ENCODE peak calls at places on chromosomes 3 and 15, in nine cellular contexts. Y is mesendoderm; J is left colon; S is ELR; R is NCI-H748 treated with DMSO at 0.1 percent for 48 hours; B is thoracic aorta; L is body of pancreas; T is activated T-helper 1 cell treated with anti-CD3 and anti-CD28 coated beads, Interleukin-12 subunit alpha, Interleukin-12 subunit beta, Interleukin-2, Interleukin-4 antibody, amounts not matched to agents 30 ng/mL and 10 ng/mL and 1 ng/mL, durations not matched to agents 14 hours and 24 hours and 36 hours; O is foreskin fibroblast. X is an unnamed sample.

GRCh38 chr15:63998489-63998888 is 47.8 kb downstream of the DAPK2 start:
- DNase-seq in Y (no peak), J (peak; percentile 24), S (no peak), T (no peak), L (peak; percentile 16), R (no peak), O (no peak), B (no peak), X (no peak)

GRCh38 chr3:11136871-11137626 is 17.2 kb upstream of the HRH1 start:
- DNase-seq in J (peak; percentile 47), S (peak; percentile 100), R (no peak), B (peak; percentile 80), T (no peak), L (peak; percentile 31), Y (peak; percentile 40), O (peak; percentile 99), X (no peak)

GRCh38 chr3:5465183-5465582 is 277.7 kb downstream of the EDEM1 start:
- DNase-seq in S (no peak), L (no peak), Y (no peak), R (no peak), O (no peak), B (no peak), T (no peak), J (no peak), X (no peak)

GRCh38 chr3:183534249-183534648 is 21.3 kb downstream of the KLHL6 start:
- DNase-seq in B (no peak), J (no peak), O (peak; percentile 16), S (peak; percentile 49), L (no peak), Y (no peak), T (no peak), R (no peak), X (no peak)

GRCh38 chr15:96462768-96463167 is 132.3 kb downstream of the NR2F2 start:
- DNase-seq in R (no peak), S (peak; percentile 39), Y (no peak), T (no peak), L (no peak), J (no peak), B (no peak), O (no peak), X (no peak)

GRCh38 chr3:78368576-78369345 is 1328.9 kb downstream of the ROBO2 start:
- DNase-seq in O (no peak), T (no peak), S (no peak), L (no peak), J (no peak), Y (no peak), B (no peak), R (peak; percentile 90), X (no peak)

GRCh38 chr3:12286927-12287726 is 1.7 kb upstream of the PPARG start:
- DNase-seq in T (no peak), J (peak; percentile 52), S (peak; percentile 25), B (no peak), Y (peak; percentile 14), L (no peak), R (no peak), O (no peak), X (no peak)

GRCh38 chr3:38707730-38708129 is 58.2 kb upstream of the SCN5A start:
- DNase-seq in Y (peak; percentile 48), L (no peak), T (no peak), J (no peak), S (peak; percentile 10), O (no peak), R (no peak), B (no peak), X (no peak)

GRCh38 chr15:40549894-40550293 is 14.9 kb downstream of the CCDC32 start:
- DNase-seq in Y (no peak), B (no peak), O (no peak), L (no peak), R (no peak), T (no peak), J (no peak), S (no peak), X (no peak)

GRCh38 chr3:107796786-107797185 is 274.0 kb downstream of the BBX start:
- DNase-seq in S (peak; percentile 13), R (no peak), O (peak; percentile 20), L (peak; percentile 9), J (no peak), T (no peak), Y (no peak), B (no peak), X (no peak)

GRCh38 chr3:5499404-5499803 is 311.9 kb downstream of the EDEM1 start:
- DNase-seq in B (no peak), J (no peak), R (no peak), O (no peak), L (no peak), Y (no peak), T (no peak), S (no peak), X (no peak)

GRCh38 chr15:39767921-39768320 is 14.7 kb downstream of the FSIP1 start:
- DNase-seq in B (no peak), Y (no peak), S (no peak), L (no peak), O (no peak), T (no peak), R (no peak), J (no peak), X (no peak)

GRCh38 chr3:189204467-189204866 is 32.7 kb downstream of the TPRG1 start:
- DNase-seq in S (peak; percentile 8), B (no peak), Y (peak; percentile 38), L (no peak), R (no peak), O (peak; percentile 1), T (no peak), J (no peak), X (no peak)

GRCh38 chr3:70882104-70882503 is 569.7 kb upstream of the MDFIC2 start:
- DNase-seq in T (no peak), R (no peak), L (no peak), J (no peak), Y (no peak), O (no peak), B (no peak), S (no peak), X (no peak)

GRCh38 chr3:187913617-187914033 is 168.4 kb upstream of the BCL6 start:
- DNase-seq in R (no peak), O (peak; percentile 45), B (no peak), S (peak; percentile 87), Y (no peak), T (no peak), L (no peak), J (peak; percentile 31), X (no peak)

GRCh38 chr3:51934991-51935885 is 6.5 kb downstream of the RRP9 start:
- DNase-seq in J (no peak), Y (no peak), B (no peak), O (no peak), L (no peak), T (no peak), R (no peak), S (no peak), X (no peak)

GRCh38 chr3:193771011-193771697 is 178.1 kb downstream of the OPA1 start:
- DNase-seq in O (no peak), L (no peak), S (no peak), Y (no peak), B (no peak), R (no peak), J (no peak), T (no peak), X (no peak)

GRCh38 chr15:80168421-80168820 is 15.6 kb downstream of the FAH start:
- DNase-seq in S (no peak), B (no peak), Y (no peak), T (no peak), O (no peak), R (no peak), L (no peak), J (no peak), X (no peak)

GRCh38 chr3:59609967-59610366 is 560.1 kb upstream of the CFAP20DC start:
- DNase-seq in O (peak; percentile 4), J (no peak), T (no peak), S (no peak), R (no peak), Y (no peak), L (peak; percentile 20), B (no peak), X (no peak)

GRCh38 chr15:28875461-28875965 is 10.3 kb upstream of the APBA2 start:
- DNase-seq in L (no peak), T (no peak), O (no peak), S (no peak), Y (peak; percentile 39), R (no peak), J (no peak), B (no peak), X (no peak)

GRCh38 chr15:93459396-93459795 is 370.4 kb upstream of the RGMA start:
- DNase-seq in O (no peak), S (no peak), T (no peak), L (no peak), R (no peak), J (no peak), B (no peak), Y (no peak), X (no peak)

GRCh38 chr3:172515130-172515918 is 7.9 kb downstream of the TNFSF10 start:
- DNase-seq in R (no peak), J (no peak), L (no peak), O (no peak), Y (no peak), S (no peak), T (no peak), B (no peak), X (no peak)

GRCh38 chr3:56838441-56838840 is 36.7 kb upstream of the ARHGEF3 start:
- DNase-seq in J (no peak), R (no peak), S (no peak), Y (no peak), O (no peak), L (no peak), B (no peak), T (no peak), X (no peak)

GRCh38 chr3:32246079-32246675 is 7.7 kb downstream of the CMTM8 start:
- DNase-seq in B (no peak), L (peak; percentile 15), T (no peak), O (no peak), R (no peak), J (no peak), S (no peak), Y (peak; percentile 37), X (no peak)

GRCh38 chr3:143315766-143316165 is 196.2 kb downstream of the CHST2 start:
- DNase-seq in R (no peak), T (no peak), L (no peak), Y (no peak), O (no peak), B (no peak), J (no peak), S (no peak), X (no peak)

GRCh38 chr3:122060044-122060694 is 5.0 kb downstream of the CD86 start:
- DNase-seq in Y (no peak), O (no peak), J (no peak), S (no peak), B (no peak), L (no peak), R (no peak), T (no peak), X (no peak)

GRCh38 chr3:181329024-181329423 is 339.5 kb upstream of the DNAJC19 start:
- DNase-seq in R (peak; percentile 78), T (no peak), B (no peak), L (no peak), Y (no peak), J (no peak), S (no peak), O (no peak), X (no peak)

GRCh38 chr15:31440754-31441298 is 114.2 kb downstream of the KLF13 start:
- DNase-seq in Y (peak; percentile 13), T (peak; percentile 48), R (no peak), L (peak; percentile 46), J (peak; percentile 43), O (peak; percentile 39), S (peak; percentile 52), B (no peak), X (peak; percentile 88)

GRCh38 chr3:129022995-129023332 is 21.9 kb downstream of the EFCC1 start:
- DNase-seq in T (no peak), R (no peak), L (no peak), O (no peak), B (no peak), Y (no peak), S (no peak), J (no peak), X (no peak)

GRCh38 chr15:61101543-61101942 is 127.6 kb downstream of the RORA start:
- DNase-seq in L (no peak), T (no peak), O (no peak), Y (no peak), J (no peak), R (no peak), S (no peak), B (no peak), X (no peak)

GRCh38 chr3:99482191-99482590 is 156.2 kb upstream of the COL8A1 start:
- DNase-seq in R (no peak), B (no peak), T (no peak), S (peak; percentile 51), J (no peak), L (no peak), O (no peak), Y (no peak), X (no peak)